ENCODE peak calls at places on chromosomes 3 and 15, in ten cellular contexts. N is transverse colon; F is naive thymus-derived CD8-positive, alpha-beta T cell; M is activated T-cell treated with anti-CD3 and anti-CD28 coated beads, Interleukin-2, amount 50 U/mL, for 4 hours; V is iris pigment epithelial cell; K is A549; J is EL; A is left cardiac atrium; I is activated gamma-delta T cell treated with Interleukin-2 at 50 U/mL for 16 hours; B is NCI-H1105. C is an unnamed sample.

GRCh38 chr15:98896802-98897732 is 110.5 kb downstream of the PGPEP1L start:
- DNase-seq in N (no peak), F (no peak), M (no peak), V (peak), K (peak), J (peak), A (no peak), I (no peak), B (no peak), C (no peak)

GRCh38 chr15:40252141-40252437 is 13.2 kb downstream of the PAK6 start:
- DNase-seq in N (no peak), F (peak), M (no peak), V (no peak), K (no peak), J (no peak), A (no peak), I (no peak), B (no peak), C (no peak)

GRCh38 chr3:56484525-56485024 is 16.3 kb upstream of the ERC2 start:
- DNase-seq in N (no peak), F (no peak), M (no peak), V (no peak), K (no peak), J (no peak), A (no peak), I (no peak), B (no peak), C (no peak)

GRCh38 chr15:64636541-64636940 is 138.8 kb downstream of the RBPMS2 start:
- DNase-seq in N (no peak), F (no peak), M (no peak), V (peak), K (no peak), J (no peak), A (no peak), I (no peak), B (peak), C (no peak)

GRCh38 chr3:11530153-11530721 is 113.5 kb downstream of the VGLL4 start:
- DNase-seq in N (no peak), F (no peak), M (no peak), V (peak), K (peak), J (peak), A (peak), I (no peak), B (peak), C (no peak)

GRCh38 chr15:70880781-70881180 is 11.5 kb downstream of the THAP10 start:
- DNase-seq in N (no peak), F (no peak), M (no peak), V (peak), K (no peak), J (peak), A (no peak), I (no peak), B (no peak), C (no peak)

GRCh38 chr3:122364508-122364907 is 18.5 kb downstream of the MIX23 start:
- DNase-seq in N (no peak), F (no peak), M (no peak), V (no peak), K (no peak), J (no peak), A (no peak), I (no peak), B (no peak), C (no peak)

GRCh38 chr3:196604548-196604947 is 34.9 kb upstream of the NRROS start:
- DNase-seq in N (peak), F (peak), M (peak), V (no peak), K (no peak), J (no peak), A (no peak), I (peak), B (no peak), C (peak)

GRCh38 chr3:53161820-53162671 is 1.0 kb downstream of the PRKCD start:
- DNase-seq in N (peak), F (peak), M (peak), V (peak), K (peak), J (peak), A (no peak), I (no peak), B (no peak), C (peak)

GRCh38 chr15:63600001-63600645 is 2.9 kb downstream of the FBXL22 start:
- DNase-seq in N (no peak), F (peak), M (no peak), V (no peak), K (peak), J (no peak), A (peak), I (no peak), B (no peak), C (no peak)

GRCh38 chr15:96406701-96407100 is 76.2 kb downstream of the NR2F2 start:
- DNase-seq in N (no peak), F (no peak), M (no peak), V (no peak), K (no peak), J (no peak), A (no peak), I (no peak), B (no peak), C (no peak)

GRCh38 chr15:90343391-90343790 is 8.7 kb upstream of the ZNF774 start:
- DNase-seq in N (no peak), F (no peak), M (no peak), V (no peak), K (peak), J (peak), A (peak), I (no peak), B (no peak), C (no peak)

GRCh38 chr3:193207290-193207689 is 33.7 kb upstream of the PLAAT1 start:
- DNase-seq in N (no peak), F (no peak), M (no peak), V (no peak), K (peak), J (no peak), A (no peak), I (no peak), B (no peak), C (no peak)

GRCh38 chr3:128081846-128082245 is 29.6 kb downstream of the SEC61A1 start:
- DNase-seq in N (no peak), F (no peak), M (no peak), V (peak), K (peak), J (peak), A (no peak), I (no peak), B (no peak), C (no peak)

GRCh38 chr3:52028572-52028971 is 27.8 kb downstream of the DUSP7 start:
- DNase-seq in N (no peak), F (no peak), M (no peak), V (no peak), K (no peak), J (peak), A (peak), I (no peak), B (no peak), C (no peak)

GRCh38 chr15:28977377-28978010 is 91.7 kb downstream of the APBA2 start:
- DNase-seq in N (no peak), F (no peak), M (no peak), V (peak), K (peak), J (peak), A (peak), I (no peak), B (no peak), C (no peak)

GRCh38 chr15:46685681-46686080 is 1031.6 kb upstream of the SEMA6D start:
- DNase-seq in N (no peak), F (no peak), M (no peak), V (no peak), K (no peak), J (no peak), A (no peak), I (no peak), B (no peak), C (no peak)

GRCh38 chr3:42698911-42699230 is 3.7 kb downstream of the HHATL start:
- DNase-seq in N (no peak), F (no peak), M (no peak), V (no peak), K (no peak), J (no peak), A (no peak), I (no peak), B (no peak), C (no peak)

GRCh38 chr3:4856986-4857385 is 122.3 kb upstream of the BHLHE40 start:
- DNase-seq in N (no peak), F (no peak), M (no peak), V (no peak), K (no peak), J (no peak), A (no peak), I (no peak), B (no peak), C (no peak)

GRCh38 chr3:111763968-111764367 is 95.1 kb upstream of the PHLDB2 start:
- DNase-seq in N (no peak), F (no peak), M (no peak), V (peak), K (no peak), J (no peak), A (no peak), I (no peak), B (no peak), C (no peak)

GRCh38 chr15:62706361-62706760 is 336.2 kb upstream of the TPM1 start:
- DNase-seq in N (no peak), F (no peak), M (no peak), V (no peak), K (peak), J (no peak), A (no peak), I (no peak), B (no peak), C (peak)